ENCODE peak calls at places on chromosome 6, in six cellular contexts. U, Q, T, D, G and S are unnamed samples.

GRCh38 chr6:145744619-145745018 is 9.3 kb upstream of the EPM2A start:
- DNase-seq in G (no peak), D (no peak), U (no peak), Q (no peak), T (no peak), S (no peak)

GRCh38 chr6:166333172-166333995 is 9.0 kb downstream of the SFT2D1 start:
- DNase-seq in G (no peak), U (no peak), D (no peak), Q (peak), T (no peak), S (no peak)

GRCh38 chr6:151387581-151387980 is 3.8 kb downstream of the ZBTB2 start:
- DNase-seq in T (no peak), U (no peak), Q (no peak), G (no peak), D (no peak), S (no peak)

GRCh38 chr6:20924911-20925543 is 390.8 kb downstream of the CDKAL1 start:
- DNase-seq in G (no peak), U (no peak), T (no peak), Q (no peak), D (no peak), S (no peak)

GRCh38 chr6:13486679-13487121 is 700 bp downstream of the GFOD1 start:
- DNase-seq in T (peak), D (peak), G (peak), Q (peak), U (peak), S (peak)

GRCh38 chr6:149923327-149923986 is 536 bp upstream of the RAET1G start:
- DNase-seq in G (no peak), D (peak), U (no peak), Q (no peak), T (no peak), S (no peak)

GRCh38 chr6:117270960-117271507 is 5.7 kb downstream of the VGLL2 start:
- DNase-seq in U (no peak), G (no peak), Q (no peak), T (no peak), D (no peak), S (no peak)

GRCh38 chr6:169950558-169950957 is 199.1 kb downstream of the ERMARD start:
- DNase-seq in G (no peak), U (no peak), T (peak), D (no peak), Q (peak), S (peak)

GRCh38 chr6:136723780-136724179 is 68.5 kb downstream of the MAP3K5 start:
- DNase-seq in G (no peak), Q (peak), D (no peak), U (no peak), T (no peak), S (no peak)

GRCh38 chr6:39314273-39314790 is at the start of gene KCNK17:
- DNase-seq in Q (peak), T (no peak), G (no peak), U (no peak), D (no peak), S (no peak)

GRCh38 chr6:136607204-136607931 is 57.1 kb upstream of the MAP7 start:
- DNase-seq in Q (no peak), U (no peak), G (no peak), D (no peak), T (no peak), S (peak)

GRCh38 chr6:75266716-75267291 is 17.8 kb downstream of the TMEM30A start:
- DNase-seq in T (no peak), D (no peak), U (no peak), G (no peak), Q (peak), S (peak)

GRCh38 chr6:111791415-111791814 is 81.8 kb downstream of the FYN start:
- DNase-seq in Q (no peak), G (no peak), D (no peak), T (no peak), U (no peak), S (no peak)

GRCh38 chr6:31114540-31114876 is at the start of gene PSORS1C1:
- DNase-seq in G (no peak), T (peak), D (peak), Q (no peak), U (peak), S (no peak)

GRCh38 chr6:21615504-21615903 is 22.0 kb downstream of the SOX4 start:
- DNase-seq in Q (no peak), U (no peak), T (no peak), D (no peak), G (no peak), S (no peak)

GRCh38 chr6:8108031-8108660 is 5.8 kb upstream of the EEF1E1 start:
- DNase-seq in T (no peak), Q (no peak), D (no peak), U (no peak), G (no peak), S (no peak)

GRCh38 chr6:91185072-91185471 is 598.2 kb upstream of the MAP3K7 start:
- DNase-seq in D (no peak), Q (no peak), G (no peak), U (no peak), T (no peak), S (no peak)

GRCh38 chr6:10424005-10424404 is 9.1 kb upstream of the TFAP2A start:
- DNase-seq in U (no peak), T (no peak), G (no peak), D (no peak), Q (peak), S (peak)

GRCh38 chr6:34630040-34630439 is 66.5 kb downstream of the ILRUN start:
- DNase-seq in G (no peak), D (no peak), Q (no peak), U (no peak), T (no peak), S (no peak)

GRCh38 chr6:70668499-70668812 is 773 bp downstream of the SMAP1 start:
- DNase-seq in Q (no peak), T (no peak), U (no peak), D (no peak), G (no peak), S (peak)

GRCh38 chr6:70666726-70667125 is 957 bp upstream of the SMAP1 start:
- DNase-seq in D (no peak), U (no peak), Q (peak), T (no peak), G (no peak), S (no peak)

GRCh38 chr6:70667256-70667710 is 400 bp upstream of the SMAP1 start:
- DNase-seq in D (no peak), U (no peak), T (no peak), Q (no peak), G (no peak), S (no peak)

GRCh38 chr6:70669133-70669532 is 1.4 kb downstream of the SMAP1 start:
- DNase-seq in T (no peak), Q (no peak), U (no peak), D (no peak), G (no peak), S (peak)

GRCh38 chr6:70667711-70668498 is at the start of gene SMAP1:
- DNase-seq in Q (peak), U (peak), G (peak), T (peak), D (peak), S (peak)
- TF ChIP-seq POLR2A in Q (peak), U (no peak), G (no peak), T (peak), D (no peak), S (peak)

GRCh38 chr6:125918681-125919566 is 37.6 kb upstream of the HINT3 start:
- DNase-seq in D (no peak), G (no peak), U (peak), Q (peak), T (no peak), S (peak)
- TF ChIP-seq POLR2A in D (no peak), G (no peak), U (no peak), Q (peak), T (peak), S (peak)

GRCh38 chr6:32972353-32973143 is 4.2 kb downstream of the BRD2 start:
- DNase-seq in U (peak), D (peak), T (peak), G (no peak), Q (peak), S (peak)
- TF ChIP-seq POLR2A in U (no peak), D (no peak), T (no peak), G (no peak), Q (no peak), S (peak)

GRCh38 chr6:53611342-53611741 is 54.2 kb downstream of the KLHL31 start:
- DNase-seq in Q (no peak), D (no peak), U (no peak), T (no peak), G (no peak), S (no peak)

GRCh38 chr6:53614676-53615075 is 50.9 kb downstream of the KLHL31 start:
- DNase-seq in D (no peak), T (no peak), G (no peak), U (no peak), Q (no peak), S (peak)

GRCh38 chr6:53616450-53617357 is 48.9 kb downstream of the KLHL31 start:
- DNase-seq in Q (no peak), D (no peak), U (no peak), G (no peak), T (peak), S (no peak)

GRCh38 chr6:53618219-53618618 is 47.3 kb downstream of the KLHL31 start:
- DNase-seq in Q (no peak), T (no peak), D (no peak), U (no peak), G (no peak), S (no peak)

GRCh38 chr6:53615633-53616449 is 49.7 kb downstream of the KLHL31 start:
- DNase-seq in Q (peak), T (no peak), U (no peak), D (no peak), G (no peak), S (peak)
- TF ChIP-seq POLR2A in Q (no peak), T (no peak), U (no peak), D (no peak), G (no peak), S (no peak)

GRCh38 chr6:125745281-125746018 is 4.0 kb upstream of the HEY2 start:
- DNase-seq in U (no peak), Q (no peak), T (no peak), G (no peak), D (no peak), S (no peak)

GRCh38 chr6:125748534-125749111 is 809 bp upstream of the HEY2 start:
- DNase-seq in G (no peak), D (no peak), T (no peak), U (no peak), Q (peak), S (peak)

GRCh38 chr6:125747589-125748533 is 1.6 kb upstream of the HEY2 start:
- DNase-seq in G (no peak), Q (peak), T (peak), U (peak), D (peak), S (peak)

GRCh38 chr6:125746019-125746414 is 3.4 kb upstream of the HEY2 start:
- DNase-seq in D (no peak), U (no peak), T (no peak), G (no peak), Q (no peak), S (no peak)

GRCh38 chr6:125746731-125747588 is 2.5 kb upstream of the HEY2 start:
- DNase-seq in G (no peak), U (peak), T (peak), Q (peak), D (peak), S (peak)
- TF ChIP-seq POLR2A in G (no peak), U (no peak), T (no peak), Q (no peak), D (no peak), S (no peak)

GRCh38 chr6:1609662-1610496 is at the start of gene FOXC1:
- DNase-seq in G (no peak), Q (peak), D (peak), T (peak), U (peak), S (peak)
- TF ChIP-seq POLR2A in G (no peak), Q (peak), D (no peak), T (no peak), U (no peak), S (no peak)

GRCh38 chr6:26157150-26157837 is 70.1 kb downstream of the HFE start:
- DNase-seq in G (no peak), D (peak), U (peak), Q (peak), T (peak), S (peak)
- TF ChIP-seq POLR2A in G (peak), D (peak), U (no peak), Q (peak), T (peak), S (peak)